ENCODE peak calls at places on chromosomes 6 and 20, in six cellular contexts. L is IMR-90, T is spleen, R is WTC11, O is right lobe of liver, C is glutamatergic neuron. H is an unnamed sample.

GRCh38 chr6:136508701-136509387 is 41.4 kb downstream of the MAP7 start:
- DNase-seq in L (no peak), T (no peak), R (no peak), O (no peak), C (no peak), H (no peak)

GRCh38 chr6:116248577-116248976 is 5.3 kb downstream of the TSPYL4 start:
- DNase-seq in L (no peak), T (no peak), R (no peak), O (no peak), C (no peak), H (no peak)

GRCh38 chr20:57389695-57390603 is 1.2 kb upstream of the RBM38 start:
- DNase-seq in L (no peak), T (peak; percentile 90), R (peak; percentile 54), O (peak; percentile 65), C (peak; percentile 24), H (peak; percentile 76)

GRCh38 chr6:111711476-111711875 is 105.8 kb upstream of the TRAF3IP2 start:
- DNase-seq in L (no peak), T (no peak), R (no peak), O (no peak), C (peak; percentile 78), H (no peak)

GRCh38 chr20:47300071-47300470 is 56.4 kb downstream of the ZMYND8 start:
- DNase-seq in L (peak; percentile 72), T (no peak), R (no peak), O (no peak), C (no peak), H (no peak)

GRCh38 chr6:155274106-155274505 is 10.3 kb downstream of the CLDN20 start:
- DNase-seq in L (peak; percentile 35), T (no peak), R (no peak), O (no peak), C (no peak), H (no peak)

GRCh38 chr20:15005300-15005986 is 668.0 kb upstream of the FLRT3 start:
- DNase-seq in L (no peak), T (no peak), R (no peak), O (no peak), C (no peak), H (no peak)

GRCh38 chr6:116323863-116324262 is 44.1 kb upstream of the TSPYL1 start:
- DNase-seq in L (no peak), T (no peak), R (no peak), O (no peak), C (no peak), H (no peak)

GRCh38 chr6:50849781-50850180 is 31.1 kb downstream of the TFAP2B start:
- DNase-seq in L (no peak), T (no peak), R (peak; percentile 25), O (no peak), C (no peak), H (no peak)

GRCh38 chr6:53095716-53096115 is 30.5 kb downstream of the FBXO9 start:
- DNase-seq in L (peak; percentile 64), T (no peak), R (no peak), O (no peak), C (no peak), H (no peak)

GRCh38 chr6:55617272-55617671 is 38.3 kb upstream of the HMGCLL1 start:
- DNase-seq in L (peak; percentile 56), T (no peak), R (peak; percentile 45), O (no peak), C (no peak), H (no peak)

GRCh38 chr6:137808191-137808590 is 58.9 kb upstream of the TNFAIP3 start:
- DNase-seq in L (peak; percentile 80), T (no peak), R (no peak), O (no peak), C (no peak), H (no peak)

GRCh38 chr6:115159733-115160132 is 816.9 kb upstream of the HS3ST5 start:
- DNase-seq in L (no peak), T (no peak), R (no peak), O (no peak), C (no peak), H (no peak)

GRCh38 chr20:45138451-45139300 is 14.4 kb upstream of the WFDC12 start:
- DNase-seq in L (no peak), T (peak; percentile 91), R (peak; percentile 95), O (peak; percentile 75), C (peak; percentile 74), H (no peak)

GRCh38 chr20:33871362-33871761 is 60.2 kb downstream of the CHMP4B start:
- DNase-seq in L (peak; percentile 31), T (no peak), R (no peak), O (no peak), C (no peak), H (no peak)

GRCh38 chr6:23637296-23637695 is 488.7 kb upstream of the NRSN1 start:
- DNase-seq in L (no peak), T (no peak), R (no peak), O (no peak), C (no peak), H (no peak)
- TF ChIP-seq CTCF in L (no peak), T (no peak), R (no peak), O (no peak), C (no peak), H (no peak)

DNA sequence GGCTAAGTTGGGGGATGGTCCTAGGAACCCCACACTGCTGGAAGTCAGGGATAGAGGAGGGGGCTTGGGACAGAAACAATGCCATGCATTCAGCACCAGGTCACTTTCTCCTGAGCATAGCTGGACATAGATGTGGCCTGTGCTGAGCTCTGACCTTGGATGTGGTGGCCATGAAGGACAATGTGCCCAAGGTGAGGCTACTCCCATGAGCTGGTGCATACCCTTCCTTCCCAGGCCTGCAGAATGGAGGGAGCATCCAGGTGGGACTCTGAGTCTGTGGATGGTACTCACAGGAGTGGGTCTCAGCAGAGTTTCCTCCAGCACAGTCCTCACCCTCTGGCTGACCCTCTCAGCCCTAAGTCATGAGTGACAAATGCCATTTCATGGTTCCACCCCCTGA is 16.9 kb downstream of the CST9L start:
- DNase-seq in L (no peak), T (no peak), R (no peak), O (no peak), C (no peak), H (no peak)
- TF ChIP-seq CTCF in L (no peak), T (no peak), R (no peak), O (no peak), C (no peak), H (no peak)

GRCh38 chr20:1038205-1038604 is 36.1 kb upstream of the RSPO4 start:
- DNase-seq in L (no peak), T (no peak), R (no peak), O (no peak), C (no peak), H (no peak)

GRCh38 chr20:1041845-1042390 is 39.8 kb upstream of the RSPO4 start:
- DNase-seq in L (no peak), T (no peak), R (no peak), O (no peak), C (no peak), H (no peak)

GRCh38 chr20:1033751-1034419 is 31.8 kb upstream of the RSPO4 start:
- DNase-seq in L (no peak), T (no peak), R (no peak), O (no peak), C (no peak), H (no peak)

GRCh38 chr20:1034420-1034799 is 32.3 kb upstream of the RSPO4 start:
- DNase-seq in L (no peak), T (no peak), R (no peak), O (no peak), C (no peak), H (no peak)

GRCh38 chr20:1037039-1037438 is 34.9 kb upstream of the RSPO4 start:
- DNase-seq in L (no peak), T (no peak), R (no peak), O (no peak), C (no peak), H (no peak)
- TF ChIP-seq CTCF in L (no peak), T (no peak), R (no peak), O (no peak), C (no peak), H (no peak)

DNA sequence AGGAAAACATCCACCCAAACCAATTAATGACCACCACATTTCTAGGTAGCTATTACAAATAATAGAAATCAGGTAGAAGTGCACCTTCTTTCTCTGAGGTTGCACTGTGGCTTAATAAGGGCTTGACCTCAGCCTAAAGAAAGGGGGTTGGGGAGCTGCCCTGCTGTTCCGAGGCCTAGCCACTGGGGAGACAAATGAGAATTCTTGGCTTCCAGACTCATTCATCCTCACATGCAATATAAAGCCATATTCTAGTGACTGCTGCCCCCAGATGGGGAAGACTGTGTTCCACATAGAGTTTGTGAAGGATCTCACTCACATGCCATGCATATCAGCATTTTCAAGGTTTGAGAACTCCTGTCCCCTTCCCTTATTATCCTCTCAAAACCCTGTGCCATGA is 22.9 kb downstream of the SAYSD1 start:
- DNase-seq in L (no peak), T (no peak), R (peak; percentile 45), O (no peak), C (no peak), H (no peak)
- TF ChIP-seq CTCF in L (no peak), T (no peak), R (no peak), O (no peak), C (no peak), H (no peak)

H was measured in chondrocyte.